ENCODE peak calls at places on chromosomes 16 and 17, in four cellular contexts. V is left ventricle myocardium inferior, Y is tibial artery, P is colonic mucosa. B is an unnamed sample.
A peak's percentile ranks its signal among the peaks of the same experiment; 100 is the strongest.

GRCh38 chr16:86215979-86216585 is 294.2 kb upstream of the FOXF1 start:
- DNase-seq in V (no peak), Y (no peak), P (no peak), B (no peak)

GRCh38 chr17:10197721-10198508 is 491 bp downstream of the GAS7 start:
- DNase-seq in V (peak; percentile 20), Y (no peak), P (no peak), B (peak; percentile 70)

GRCh38 chr17:74343121-74343520 is 17.1 kb downstream of the KIF19 start:
- DNase-seq in V (no peak), Y (no peak), P (no peak), B (no peak)

GRCh38 chr16:12613131-12613991 is 190.3 kb downstream of the CPPED1 start:
- DNase-seq in V (no peak), Y (no peak), P (peak; percentile 28), B (no peak)

GRCh38 chr16:86319871-86320270 is 190.5 kb upstream of the FOXF1 start:
- DNase-seq in V (no peak), Y (no peak), P (no peak), B (no peak)

GRCh38 chr16:28140788-28141618 is 70.8 kb downstream of the XPO6 start:
- DNase-seq in V (no peak), Y (no peak), P (no peak), B (no peak)

GRCh38 chr17:80791758-80792284 is 199.8 kb upstream of the CHMP6 start:
- DNase-seq in V (no peak), Y (peak; percentile 95), P (peak; percentile 60), B (no peak)

GRCh38 chr17:47188266-47188665 is 829 bp downstream of the CDC27 start:
- DNase-seq in V (no peak), Y (no peak), P (no peak), B (no peak)

DNA sequence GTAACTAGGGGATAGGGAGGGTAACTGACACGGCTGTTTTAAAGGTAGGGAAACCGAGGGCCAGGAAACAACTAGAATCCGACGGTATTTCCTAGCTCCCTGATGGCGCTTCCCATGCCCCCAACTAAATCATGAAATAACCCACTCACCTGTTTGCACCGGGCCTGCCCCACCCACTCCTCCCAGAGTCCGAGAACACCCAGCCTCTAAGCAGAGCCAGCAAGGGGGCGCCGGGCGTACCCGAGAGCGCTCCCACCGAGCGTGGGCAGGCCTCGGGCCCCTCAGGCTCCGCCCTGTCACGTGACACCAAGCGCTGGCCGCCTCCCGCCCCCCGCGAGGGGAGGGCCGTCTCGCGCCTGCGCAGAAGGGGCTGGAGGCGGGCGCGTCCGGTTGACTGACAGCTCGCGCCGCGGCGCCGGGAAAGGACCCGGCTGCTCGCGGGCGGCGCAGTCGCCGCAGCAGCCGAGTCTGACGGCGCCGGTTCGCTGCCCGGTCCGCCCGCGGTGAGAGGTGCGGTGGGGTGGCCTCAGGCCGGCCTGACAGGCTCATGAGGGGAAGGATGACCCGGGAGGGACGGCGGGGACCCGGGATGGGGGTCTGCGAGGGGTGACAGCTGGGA is at the start of gene KIAA0513:
- DNase-seq in V (peak; percentile 93), Y (peak; percentile 95), P (peak; percentile 95), B (peak; percentile 97)
- TF ChIP-seq CTCF in V (peak; percentile 29), Y (peak; percentile 21), P (no peak), B (no peak)

GRCh38 chr17:59846391-59847165 is 46.2 kb downstream of the TUBD1 start:
- DNase-seq in V (peak; percentile 41), Y (peak; percentile 77), P (peak; percentile 60), B (peak; percentile 71)
- TF ChIP-seq CTCF in V (no peak), Y (no peak), P (no peak), B (no peak)

GRCh38 chr16:30761928-30762902 is at the start of the genes CFAP119 and RNF40:
- DNase-seq in V (peak; percentile 95), Y (peak; percentile 99), P (peak; percentile 97), B (peak; percentile 97)
- TF ChIP-seq CTCF in V (no peak), Y (no peak), P (no peak), B (no peak)

GRCh38 chr16:50635505-50636392 is 45.4 kb downstream of the SNX20 start:
- DNase-seq in V (no peak), Y (no peak), P (no peak), B (no peak)
- TF ChIP-seq CTCF in V (no peak), Y (no peak), P (no peak), B (no peak)

GRCh38 chr16:9236319-9236718 is 144.9 kb downstream of the HAPSTR1 start:
- DNase-seq in V (no peak), Y (no peak), P (no peak), B (no peak)

GRCh38 chr16:9226924-9227323 is 135.5 kb downstream of the HAPSTR1 start:
- DNase-seq in V (no peak), Y (no peak), P (no peak), B (no peak)

GRCh38 chr16:9235837-9236236 is 144.4 kb downstream of the HAPSTR1 start:
- DNase-seq in V (no peak), Y (no peak), P (no peak), B (no peak)

DNA sequence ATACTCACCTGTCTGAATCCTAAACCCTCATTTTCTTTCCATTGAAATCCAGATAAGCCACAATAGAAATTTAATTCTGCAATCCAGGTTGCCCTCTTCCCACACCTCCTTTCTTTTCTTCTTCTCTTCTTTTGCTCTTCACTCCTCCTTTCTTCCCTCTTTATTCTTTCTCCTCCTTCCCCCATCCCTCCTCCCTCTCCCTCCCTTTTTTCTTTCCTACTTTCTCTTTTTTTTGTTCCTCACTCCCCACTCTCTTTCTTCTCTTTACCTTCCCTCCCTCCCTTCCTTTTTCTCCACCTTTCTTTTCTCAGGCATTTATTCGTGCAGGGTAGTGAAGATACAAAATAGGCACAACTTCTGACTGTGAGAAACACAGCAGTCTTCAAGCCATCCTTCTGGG is 140.7 kb downstream of the HAPSTR1 start:
- DNase-seq in V (no peak), Y (no peak), P (no peak), B (no peak)
- TF ChIP-seq CTCF in V (no peak), Y (no peak), P (no peak), B (no peak)

GRCh38 chr16:8944113-8944765 is 19.5 kb downstream of the USP7 start:
- DNase-seq in V (no peak), Y (no peak), P (no peak), B (no peak)
- TF ChIP-seq CTCF in V (no peak), Y (no peak), P (no peak), B (no peak)

DNA sequence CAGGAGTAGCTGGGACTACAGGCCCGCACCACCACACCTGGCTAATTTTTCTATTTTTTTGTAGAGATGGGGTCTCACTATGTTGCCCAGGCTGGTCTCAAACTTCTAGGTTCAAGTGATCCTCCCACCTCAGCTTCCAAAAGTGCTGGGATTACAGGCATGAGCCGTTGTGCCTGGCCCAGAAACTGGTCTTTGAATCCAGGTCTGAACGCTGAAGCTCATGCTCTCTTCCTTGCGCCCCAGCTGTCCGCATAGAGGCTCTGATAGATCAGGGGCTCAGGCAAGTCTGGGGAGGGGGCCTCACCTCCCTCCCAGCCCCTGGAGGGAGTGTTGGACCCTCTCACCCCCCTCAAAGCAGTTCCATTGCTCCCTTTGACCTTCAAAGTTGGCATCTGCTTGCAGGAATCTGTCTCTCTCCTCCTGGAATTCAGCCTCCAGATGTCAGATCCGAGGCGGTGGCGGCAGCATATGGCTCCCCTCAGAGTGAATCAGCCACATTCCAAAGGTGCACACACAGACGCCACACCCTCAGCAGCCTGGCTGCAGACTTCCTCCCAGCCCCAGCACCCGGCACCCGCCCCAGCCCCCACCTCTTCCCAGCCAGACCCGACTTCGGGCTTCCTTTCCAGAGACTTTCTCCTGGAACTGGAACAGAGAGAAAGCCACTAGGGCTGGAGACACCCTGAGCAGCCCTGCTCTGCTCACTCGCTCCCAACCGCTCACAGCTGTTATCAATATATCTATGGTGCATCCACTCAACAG is 16.9 kb upstream of the GLIS2 start:
- DNase-seq in V (peak; percentile 80), Y (peak; percentile 84), P (peak; percentile 88), B (peak; percentile 93)
- TF ChIP-seq CTCF in V (no peak), Y (no peak), P (no peak), B (no peak)

DNA sequence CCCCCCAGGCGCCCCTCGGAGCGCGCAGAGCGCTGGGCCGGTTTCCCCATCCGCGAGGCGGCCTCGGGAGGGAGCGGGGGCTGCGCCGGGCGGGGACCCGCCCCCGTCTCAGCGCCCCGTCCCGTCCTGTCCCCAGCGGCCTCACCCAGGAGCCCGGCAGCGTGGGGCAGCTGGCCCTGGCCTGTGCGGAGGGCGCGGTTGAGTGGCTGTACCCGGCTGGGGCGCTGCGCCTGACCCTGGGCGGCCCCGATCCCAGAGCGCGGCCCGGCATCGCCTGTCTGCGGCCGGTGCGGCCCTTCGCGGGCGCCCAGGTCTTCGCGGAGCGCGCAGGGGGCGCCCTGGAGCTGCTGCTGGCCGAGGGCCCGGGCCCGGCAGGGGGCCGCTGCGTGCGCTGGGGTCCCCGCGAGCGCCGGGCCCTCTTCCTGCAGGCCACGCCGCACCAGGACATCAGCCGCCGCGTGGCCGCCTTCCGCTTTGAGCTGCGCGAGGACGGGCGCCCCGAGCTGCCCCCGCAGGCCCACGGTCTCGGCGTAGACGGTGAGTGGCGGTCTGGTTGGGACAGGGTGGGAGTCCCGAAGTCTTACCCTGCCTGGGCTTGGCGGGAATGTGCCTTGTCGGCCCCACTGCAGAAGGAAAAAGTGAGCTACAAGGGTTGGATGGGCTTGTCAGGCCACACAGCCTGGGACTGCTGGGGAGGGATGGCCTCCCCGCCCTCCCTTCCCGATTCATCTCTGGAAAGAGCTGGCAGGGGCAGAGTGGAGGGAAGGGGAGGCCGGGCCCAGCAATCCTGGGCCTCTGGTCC is 731 bp downstream of the METRN start:
- DNase-seq in V (no peak), Y (no peak), P (no peak), B (peak; percentile 75)
- TF ChIP-seq CTCF in V (no peak), Y (no peak), P (no peak), B (no peak)